ENCODE peak calls at places on chromosomes 1 and 21, in seven cellular contexts. O is IMR-90, W is neuronal stem cell, L is H1, X is mesendoderm, T is H9, D is trophoblast cell. P is an unnamed sample.

GRCh38 chr21:15645830-15646229 is 84.0 kb upstream of the USP25 start:
- DNase-seq in W (no peak), T (no peak), L (no peak), X (no peak), O (no peak), D (no peak), P (no peak)

GRCh38 chr1:66281808-66282207 is 252.1 kb upstream of the SGIP1 start:
- DNase-seq in D (no peak), X (no peak), W (no peak), O (no peak), L (no peak), T (no peak), P (no peak)

GRCh38 chr1:156478250-156478627 is 22.3 kb downstream of the MEF2D start:
- DNase-seq in D (no peak), W (no peak), X (no peak), T (no peak), L (no peak), O (no peak), P (no peak)

GRCh38 chr1:193516755-193517388 is 330.5 kb upstream of the B3GALT2 start:
- DNase-seq in D (no peak), T (no peak), W (no peak), L (no peak), X (no peak), O (no peak), P (no peak)

GRCh38 chr1:200526709-200527612 is 93.6 kb downstream of the KIF14 start:
- DNase-seq in D (no peak), W (no peak), L (no peak), T (no peak), O (peak), X (no peak), P (peak)

GRCh38 chr1:230308039-230308438 is 118.1 kb downstream of the PGBD5 start:
- DNase-seq in W (no peak), O (peak), L (no peak), X (no peak), D (no peak), T (no peak), P (peak)

GRCh38 chr1:10401281-10401680 is 2.4 kb downstream of the PGD start:
- DNase-seq in O (peak), L (no peak), W (no peak), T (no peak), X (peak), D (no peak), P (peak)

GRCh38 chr1:160797861-160798273 is 1.9 kb downstream of the LY9 start:
- DNase-seq in O (no peak), T (no peak), D (peak), L (no peak), X (no peak), W (no peak), P (no peak)

GRCh38 chr1:76961181-76961580 is 93.9 kb downstream of the ST6GALNAC5 start:
- DNase-seq in W (no peak), T (no peak), D (no peak), L (no peak), O (peak), X (no peak), P (no peak)

GRCh38 chr1:25027876-25028586 is 98.0 kb upstream of the RUNX3 start:
- DNase-seq in O (no peak), L (no peak), D (no peak), X (no peak), T (no peak), W (no peak), P (no peak)

GRCh38 chr1:231382426-231382825 is 39.7 kb downstream of the EGLN1 start:
- DNase-seq in D (no peak), W (no peak), O (no peak), T (no peak), X (no peak), L (no peak), P (no peak)

GRCh38 chr1:226891846-226892533 is 21.6 kb downstream of the PSEN2 start:
- DNase-seq in X (no peak), D (no peak), W (no peak), O (peak), L (no peak), T (no peak), P (peak)

GRCh38 chr1:119711804-119712341 is at the start of gene PHGDH:
- DNase-seq in O (peak), T (peak), D (peak), W (peak), L (no peak), X (peak), P (peak)

GRCh38 chr21:35503646-35504045 is 454.5 kb upstream of the RUNX1 start:
- DNase-seq in T (no peak), O (peak), X (peak), D (no peak), L (no peak), W (no peak), P (peak)

GRCh38 chr1:64516803-64517568 is 47.1 kb downstream of the CACHD1 start:
- DNase-seq in W (no peak), T (no peak), O (peak), L (no peak), D (no peak), X (peak), P (no peak)

GRCh38 chr1:168470821-168471473 is 72.8 kb downstream of the XCL2 start:
- DNase-seq in W (no peak), X (peak), O (peak), D (peak), L (no peak), T (no peak), P (peak)

GRCh38 chr1:37940299-37940947 is 6.4 kb downstream of the INPP5B start:
- DNase-seq in L (no peak), O (no peak), W (no peak), D (no peak), X (no peak), T (no peak), P (no peak)

GRCh38 chr1:116878804-116879477 is 30.8 kb upstream of the PTGFRN start:
- DNase-seq in O (peak), D (peak), T (peak), W (peak), L (no peak), X (peak), P (peak)

GRCh38 chr1:17603091-17603841 is 63.8 kb downstream of the ARHGEF10L start:
- DNase-seq in X (no peak), D (no peak), W (no peak), T (no peak), L (no peak), O (no peak), P (no peak)

GRCh38 chr1:9010781-9011323 is 15.4 kb downstream of the SLC2A7 start:
- DNase-seq in D (peak), O (no peak), T (no peak), W (no peak), L (no peak), X (no peak), P (no peak)

GRCh38 chr21:33552093-33552998 is 9.5 kb downstream of the SON start:
- DNase-seq in L (no peak), X (no peak), T (no peak), O (peak), W (no peak), D (no peak), P (no peak)

GRCh38 chr21:46122241-46122671 is 24.3 kb downstream of the COL6A2 start:
- DNase-seq in D (no peak), L (no peak), X (no peak), T (no peak), O (peak), W (no peak), P (peak)

GRCh38 chr1:14996133-14997050 is 157.2 kb upstream of the TMEM51 start:
- DNase-seq in D (peak), X (peak), T (no peak), W (peak), O (peak), L (no peak), P (peak)

GRCh38 chr1:234848972-234849641 is 239.1 kb upstream of the IRF2BP2 start:
- DNase-seq in X (no peak), D (no peak), O (peak), W (no peak), L (no peak), T (no peak), P (peak)

GRCh38 chr1:20361805-20362381 is 71.2 kb downstream of the VWA5B1 start:
- DNase-seq in W (peak), L (peak), O (peak), X (peak), D (peak), T (peak), P (peak)

GRCh38 chr1:221437171-221437570 is 304.7 kb downstream of the DUSP10 start:
- DNase-seq in W (no peak), T (no peak), D (no peak), O (peak), L (no peak), X (no peak), P (peak)

GRCh38 chr1:116416854-116417513 is 43.9 kb downstream of the ATP1A1 start:
- DNase-seq in T (no peak), L (no peak), X (no peak), D (no peak), O (no peak), W (no peak), P (no peak)

GRCh38 chr21:41689289-41689583 is 77.6 kb downstream of the RIPK4 start:
- DNase-seq in X (no peak), L (no peak), O (no peak), W (no peak), D (no peak), T (no peak), P (no peak)

GRCh38 chr1:169107673-169108160 is 1.2 kb downstream of the ATP1B1 start:
- DNase-seq in T (no peak), X (no peak), W (no peak), D (no peak), L (no peak), O (peak), P (peak)

GRCh38 chr1:41855713-41856112 is 63.0 kb downstream of the HIVEP3 start:
- DNase-seq in T (no peak), X (no peak), W (no peak), D (peak), O (no peak), L (no peak), P (no peak)

GRCh38 chr21:34276711-34277425 is 86.9 kb upstream of the KCNE2 start:
- DNase-seq in O (no peak), L (no peak), T (no peak), D (no peak), X (no peak), W (no peak), P (peak)

GRCh38 chr1:156074661-156075060 is 7.6 kb downstream of the MEX3A start:
- DNase-seq in T (peak), O (no peak), L (no peak), X (peak), W (no peak), D (no peak), P (no peak)

GRCh38 chr1:174397261-174397660 is 50.5 kb upstream of the GPR52 start:
- DNase-seq in W (no peak), L (no peak), D (no peak), O (peak), X (no peak), T (no peak), P (peak)

GRCh38 chr1:25544243-25544764 is 898 bp downstream of the LDLRAP1 start:
- DNase-seq in O (no peak), X (no peak), T (no peak), W (no peak), D (no peak), L (no peak), P (no peak)

GRCh38 chr1:162016616-162017015 is 7.1 kb downstream of the OLFML2B start:
- DNase-seq in X (no peak), W (no peak), O (no peak), D (no peak), T (no peak), L (no peak), P (no peak)

GRCh38 chr1:204317170-204317569 is 42.6 kb downstream of the PLEKHA6 start:
- DNase-seq in O (no peak), D (peak), W (no peak), X (peak), T (no peak), L (no peak), P (no peak)

GRCh38 chr1:31595836-31596736 is 19.8 kb downstream of the TINAGL1 start:
- DNase-seq in D (no peak), W (no peak), O (no peak), L (no peak), T (no peak), X (no peak), P (no peak)

GRCh38 chr1:246552110-246552509 is 14.0 kb downstream of the TFB2M start:
- DNase-seq in T (no peak), X (no peak), D (no peak), W (no peak), L (no peak), O (no peak), P (no peak)
- H3K18ac ChIP-seq in T (no peak), X (no peak), D (no peak), W (no peak), L (no peak), O (no peak), P (no peak)

DNA sequence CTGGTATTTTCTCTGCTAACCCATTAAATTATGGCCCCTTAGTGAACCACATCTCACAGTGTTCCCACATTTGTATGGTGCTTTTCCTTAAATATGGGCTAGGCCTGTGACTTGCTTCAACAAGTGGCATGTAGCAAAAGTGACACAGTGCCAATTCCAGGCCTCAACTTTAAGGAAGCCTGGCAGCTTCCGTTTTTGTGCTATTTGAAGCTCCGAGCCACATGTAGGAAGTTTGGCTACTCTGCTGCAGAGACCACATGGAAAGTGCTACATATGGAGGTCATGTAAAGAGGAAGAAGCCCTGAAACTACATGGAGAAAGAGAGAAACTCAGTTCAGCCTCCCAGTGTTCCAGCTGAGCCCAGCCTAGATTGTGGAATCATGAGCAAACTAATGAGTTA is 28.5 kb upstream of the DR1 start:
- DNase-seq in O (no peak), X (no peak), L (no peak), W (no peak), D (peak), T (no peak), P (no peak)
- H3K18ac ChIP-seq in O (no peak), X (no peak), L (no peak), W (no peak), D (no peak), T (no peak), P (no peak)

GRCh38 chr1:93751391-93752250 is 70.0 kb upstream of the BCAR3 start:
- DNase-seq in D (no peak), W (no peak), X (no peak), L (no peak), O (no peak), T (no peak), P (no peak)

GRCh38 chr1:93750946-93751345 is 69.3 kb upstream of the BCAR3 start:
- DNase-seq in X (peak), L (no peak), O (no peak), W (no peak), T (no peak), D (no peak), P (no peak)

GRCh38 chr1:93756656-93757055 is 75.0 kb upstream of the BCAR3 start:
- DNase-seq in O (peak), X (no peak), T (no peak), W (no peak), L (no peak), D (no peak), P (no peak)

GRCh38 chr1:93749894-93750301 is 68.3 kb upstream of the BCAR3 start:
- DNase-seq in O (no peak), L (peak), X (peak), T (peak), W (no peak), D (peak), P (no peak)

GRCh38 chr1:93753766-93754763 is 72.4 kb upstream of the BCAR3 start:
- DNase-seq in D (peak), W (no peak), O (peak), L (no peak), X (no peak), T (no peak), P (peak)
- H3K18ac ChIP-seq in D (no peak), W (no peak), O (peak), L (no peak), X (no peak), T (no peak), P (no peak)

GRCh38 chr1:96384611-96385010 is 337.0 kb upstream of the PTBP2 start:
- DNase-seq in L (no peak), T (no peak), D (no peak), W (no peak), O (no peak), X (no peak), P (no peak)
- H3K18ac ChIP-seq in L (no peak), T (no peak), D (no peak), W (no peak), O (no peak), X (no peak), P (no peak)

DNA sequence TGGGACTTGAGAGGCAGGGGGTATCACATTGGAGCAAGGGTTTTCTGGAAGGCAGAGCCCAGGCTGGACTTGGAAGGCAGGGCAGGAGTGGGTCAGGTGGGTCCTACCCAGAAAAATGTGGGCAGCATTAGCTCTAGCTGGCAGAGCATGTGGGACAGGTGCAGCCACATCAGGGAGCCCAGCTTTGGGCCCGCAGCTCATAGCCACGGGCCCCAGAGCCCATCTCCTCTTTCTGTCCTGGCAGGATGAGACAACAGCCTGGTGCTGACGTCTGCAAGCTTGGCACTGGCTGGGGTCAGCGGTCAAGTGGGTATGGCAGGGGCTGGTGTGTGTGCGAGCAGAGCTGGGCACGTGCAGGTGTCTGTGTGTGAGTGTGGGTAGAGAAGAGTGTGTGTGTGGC is 154.7 kb downstream of the GRIK3 start:
- DNase-seq in D (no peak), W (no peak), T (peak), O (no peak), X (no peak), L (no peak), P (no peak)
- H3K18ac ChIP-seq in D (no peak), W (no peak), T (no peak), O (no peak), X (no peak), L (no peak), P (no peak)